ENCODE peak calls at places on chromosomes 11 and 22, in eight cellular contexts. B is MCF 10A, G is cardiac fibroblast, J is esophagus squamous epithelium, X is skeletal muscle cell, R is brain pericyte, L is GM04504, O is non-pigmented ciliary epithelial cell. Z is an unnamed sample.

GRCh38 chr11:101914737-101915426 is at the start of gene CEP126:
- DNase-seq in B (peak), G (peak), J (peak), X (peak), R (peak), L (peak), O (peak), Z (peak)

GRCh38 chr11:9753031-9753430 is 89.2 kb downstream of the SWAP70 start:
- DNase-seq in B (peak), G (peak), J (no peak), X (no peak), R (no peak), L (no peak), O (peak), Z (no peak)

GRCh38 chr22:40396882-40397281 is 26.5 kb downstream of the SGSM3 start:
- DNase-seq in B (no peak), G (peak), J (no peak), X (peak), R (peak), L (no peak), O (peak), Z (peak)

GRCh38 chr11:110075087-110075821 is 17.9 kb upstream of the ZC3H12C start:
- DNase-seq in B (no peak), G (no peak), J (no peak), X (no peak), R (no peak), L (no peak), O (no peak), Z (no peak)

GRCh38 chr11:62588966-62589637 is 2.2 kb downstream of the TUT1 start:
- DNase-seq in B (no peak), G (no peak), J (no peak), X (no peak), R (no peak), L (no peak), O (no peak), Z (no peak)

GRCh38 chr11:10298342-10298741 is 4.3 kb upstream of the SBF2 start:
- DNase-seq in B (no peak), G (peak), J (no peak), X (peak), R (peak), L (no peak), O (peak), Z (no peak)

GRCh38 chr11:121048464-121049233 is 24.7 kb downstream of the TBCEL start:
- DNase-seq in B (peak), G (no peak), J (no peak), X (no peak), R (no peak), L (no peak), O (no peak), Z (no peak)

GRCh38 chr11:114296190-114296978 is at the start of gene NNMT:
- DNase-seq in B (peak), G (peak), J (no peak), X (peak), R (no peak), L (peak), O (peak), Z (no peak)

GRCh38 chr22:23574371-23574811 is 5.7 kb downstream of the IGLL1 start:
- DNase-seq in B (no peak), G (no peak), J (no peak), X (no peak), R (no peak), L (no peak), O (no peak), Z (no peak)

GRCh38 chr11:132803436-132803835 is 728.9 kb downstream of the OPCML start:
- DNase-seq in B (no peak), G (no peak), J (no peak), X (no peak), R (no peak), L (peak), O (no peak), Z (no peak)

GRCh38 chr11:64123102-64123434 is 42.8 kb downstream of the MACROD1 start:
- DNase-seq in B (no peak), G (no peak), J (no peak), X (no peak), R (no peak), L (no peak), O (no peak), Z (no peak)

GRCh38 chr22:20079745-20080444 is at the start of gene DGCR8:
- DNase-seq in B (peak), G (peak), J (no peak), X (peak), R (peak), L (peak), O (peak), Z (peak)

GRCh38 chr22:38180841-38181452 is 683 bp downstream of the PLA2G6 start:
- DNase-seq in B (peak), G (no peak), J (no peak), X (no peak), R (no peak), L (no peak), O (no peak), Z (no peak)

GRCh38 chr11:128643661-128644060 is 50.2 kb upstream of the FLI1 start:
- DNase-seq in B (no peak), G (no peak), J (no peak), X (no peak), R (no peak), L (no peak), O (no peak), Z (no peak)

GRCh38 chr11:79160786-79161403 is 279.9 kb downstream of the TENM4 start:
- DNase-seq in B (peak), G (peak), J (no peak), X (no peak), R (no peak), L (no peak), O (no peak), Z (no peak)

GRCh38 chr22:46280999-46281623 is 13.3 kb downstream of the TTC38 start:
- DNase-seq in B (no peak), G (no peak), J (no peak), X (no peak), R (no peak), L (no peak), O (no peak), Z (no peak)

GRCh38 chr11:119417726-119418540 is 5.0 kb downstream of the THY1 start:
- DNase-seq in B (peak), G (peak), J (no peak), X (peak), R (no peak), L (peak), O (peak), Z (peak)

Z was measured in endothelial cell.